ENCODE peak calls at places on chromosomes 13 and 19, in eight cellular contexts. M is transverse colon, C is GM12878, H is upper lobe of left lung, S is GM23338, X is HCT116, V is H1, J is esophagus muscularis mucosa. U is an unnamed sample.
A peak's percentile ranks its signal among the peaks of the same experiment; 100 is the strongest.

GRCh38 chr13:110306340-110306959 is 507 bp downstream of the COL4A1 start:
- DNase-seq in C (no peak), J (no peak), S (peak; percentile 64), M (no peak), H (peak; percentile 84), X (no peak), V (peak; percentile 86), U (no peak)

GRCh38 chr19:55451522-55452380 is 8.7 kb upstream of the SHISA7 start:
- DNase-seq in C (no peak), X (no peak), S (no peak), V (peak; percentile 73), M (no peak), J (no peak), H (peak; percentile 85), U (no peak)

GRCh38 chr13:52156724-52157251 is 2.6 kb downstream of the NEK3 start:
- DNase-seq in V (no peak), C (no peak), M (no peak), J (no peak), S (peak; percentile 3), H (no peak), X (no peak), U (no peak)

GRCh38 chr19:5083547-5083965 is 114.6 kb downstream of the KDM4B start:
- DNase-seq in V (no peak), S (no peak), H (peak; percentile 82), X (no peak), C (no peak), M (no peak), J (no peak), U (no peak)

GRCh38 chr13:72458701-72459100 is 268.7 kb downstream of the MZT1 start:
- DNase-seq in X (no peak), V (no peak), S (peak; percentile 25), H (no peak), J (no peak), M (no peak), C (no peak), U (no peak)

GRCh38 chr19:17847538-17848366 is at the start of gene JAK3:
- DNase-seq in J (no peak), V (peak; percentile 90), M (peak; percentile 78), S (peak; percentile 94), H (peak; percentile 87), X (no peak), C (peak; percentile 77), U (peak; percentile 94)

GRCh38 chr19:2333807-2334211 is 5.3 kb downstream of the SPPL2B start:
- DNase-seq in C (no peak), S (no peak), J (no peak), V (peak; percentile 51), H (no peak), M (no peak), X (no peak), U (no peak)

GRCh38 chr19:55069137-55069858 is 6.3 kb upstream of the RDH13 start:
- DNase-seq in X (no peak), V (peak; percentile 68), M (peak; percentile 84), S (peak; percentile 81), H (no peak), C (no peak), J (no peak), U (no peak)

GRCh38 chr19:4970558-4971423 is 1.9 kb downstream of the KDM4B start:
- DNase-seq in X (no peak), M (peak; percentile 46), C (no peak), V (no peak), J (no peak), H (peak; percentile 70), S (peak; percentile 40), U (peak; percentile 84)

GRCh38 chr19:1453525-1454371 is 3.8 kb downstream of the APC2 start:
- DNase-seq in M (no peak), J (no peak), H (peak; percentile 78), C (no peak), V (no peak), S (peak; percentile 56), X (no peak), U (no peak)

GRCh38 chr19:53961523-53962345 is 1.0 kb upstream of the CACNG8 start:
- DNase-seq in C (no peak), H (peak; percentile 70), S (peak; percentile 76), V (no peak), M (no peak), X (no peak), J (no peak), U (no peak)

GRCh38 chr19:54152878-54153524 is 6.5 kb downstream of the LENG1 start:
- DNase-seq in J (no peak), M (no peak), V (no peak), S (no peak), C (no peak), X (no peak), H (peak; percentile 82), U (no peak)

GRCh38 chr19:7211191-7211988 is 82.8 kb downstream of the INSR start:
- DNase-seq in M (no peak), J (no peak), V (no peak), C (no peak), H (peak; percentile 45), S (no peak), X (no peak), U (peak; percentile 79)

GRCh38 chr13:40109324-40109958 is 454.0 kb downstream of the COG6 start:
- DNase-seq in V (no peak), C (no peak), M (no peak), J (no peak), X (no peak), S (no peak), H (no peak), U (no peak)

GRCh38 chr13:111880185-111880584 is 186.8 kb upstream of the SOX1 start:
- DNase-seq in S (no peak), X (no peak), C (no peak), H (no peak), V (peak; percentile 45), J (peak; percentile 88), M (no peak), U (no peak)

GRCh38 chr19:8324186-8325050 is 3.1 kb downstream of the RPS28 start:
- DNase-seq in S (peak; percentile 45), V (peak; percentile 67), J (no peak), M (no peak), H (no peak), X (no peak), C (no peak), U (no peak)

GRCh38 chr13:34884366-34884765 is 57.7 kb upstream of the NBEA start:
- DNase-seq in J (no peak), S (no peak), C (no peak), H (no peak), V (no peak), X (no peak), M (no peak), U (no peak)

GRCh38 chr19:43552616-43553015 is 19.6 kb downstream of the ZNF575 start:
- DNase-seq in C (no peak), S (no peak), V (no peak), J (no peak), X (no peak), H (no peak), M (no peak), U (peak; percentile 20)

GRCh38 chr19:5968431-5969373 is 9.2 kb downstream of the RANBP3 start:
- DNase-seq in C (no peak), S (peak; percentile 72), J (no peak), X (no peak), H (no peak), V (no peak), M (no peak), U (peak; percentile 67)

GRCh38 chr19:10899171-10899653 is 27.9 kb downstream of the CARM1 start:
- DNase-seq in H (peak; percentile 75), M (peak; percentile 92), V (no peak), J (no peak), S (no peak), X (no peak), C (no peak), U (no peak)

GRCh38 chr19:38970664-38971532 is 4.6 kb downstream of the FBXO17 start:
- DNase-seq in S (no peak), X (no peak), C (no peak), M (no peak), H (no peak), J (no peak), V (no peak), U (no peak)

GRCh38 chr19:7742991-7743390 is 4.3 kb downstream of the CD209 start:
- DNase-seq in J (no peak), V (no peak), C (no peak), M (no peak), S (no peak), X (no peak), H (no peak), U (peak; percentile 13)

GRCh38 chr19:41174297-41174928 is 18.6 kb upstream of the CYP2S1 start:
- DNase-seq in H (no peak), V (no peak), M (peak; percentile 75), X (no peak), J (no peak), S (no peak), C (no peak), U (no peak)

GRCh38 chr19:29887498-29887897 is 54.5 kb upstream of the URI1 start:
- DNase-seq in V (no peak), M (no peak), C (no peak), X (no peak), H (no peak), S (no peak), J (no peak), U (peak; percentile 81)
- TF ChIP-seq CTCF in V (no peak), M (no peak), C (no peak), X (no peak), H (no peak), S (peak; percentile 9), J (no peak), U (no peak)

GRCh38 chr13:98141938-98142426 is 912 bp upstream of the FARP1 start:
- DNase-seq in S (peak; percentile 66), H (no peak), C (no peak), J (no peak), V (peak; percentile 55), M (peak; percentile 38), X (no peak), U (peak; percentile 76)

GRCh38 chr13:98143601-98144500 is 957 bp downstream of the FARP1 start:
- DNase-seq in X (no peak), M (peak; percentile 23), S (peak; percentile 53), J (no peak), H (peak; percentile 88), V (no peak), C (no peak), U (peak; percentile 73)

GRCh38 chr13:98142427-98143156 is at the start of gene FARP1:
- DNase-seq in V (peak; percentile 87), M (peak; percentile 84), X (peak; percentile 27), S (peak; percentile 89), H (peak; percentile 96), J (no peak), C (no peak), U (peak; percentile 86)

GRCh38 chr13:98144501-98145350 is 1.8 kb downstream of the FARP1 start:
- DNase-seq in X (peak; percentile 8), H (no peak), V (no peak), J (no peak), M (no peak), S (peak; percentile 78), C (no peak), U (no peak)

GRCh38 chr13:98143157-98143553 is 261 bp downstream of the FARP1 start:
- DNase-seq in V (no peak), H (peak; percentile 92), J (no peak), C (no peak), M (no peak), X (no peak), S (no peak), U (peak; percentile 79)
- H3K4me3 ChIP-seq in V (peak overlapping the region; percentile 58), H (peak overlapping the region; percentile 75), J (peak overlapping the region; percentile 87), C (peak overlapping the region; percentile 32), M (peak overlapping the region; percentile 94), X (peak overlapping the region; percentile 72), S (peak overlapping the region; percentile 92), U (peak overlapping the region; percentile 64)

GRCh38 chr13:78603240-78603947 is at the start of gene POU4F1:
- DNase-seq in M (peak; percentile 69), X (no peak), S (peak; percentile 94), H (peak; percentile 89), C (peak; percentile 19), V (peak; percentile 90), J (no peak), U (peak; percentile 85)
- TF ChIP-seq POLR2AphosphoS5 in M (no peak), X (no peak), S (no peak), H (no peak), C (no peak), V (no peak), J (no peak), U (peak; percentile 26)

GRCh38 chr19:49445997-49446396 is 4.7 kb upstream of the SLC17A7 start:
- DNase-seq in X (no peak), V (no peak), C (no peak), S (peak; percentile 31), M (no peak), J (no peak), H (no peak), U (no peak)
- TF ChIP-seq CTCF in X (no peak), V (peak; percentile 28), C (no peak), S (peak; percentile 21), M (no peak), J (no peak), H (no peak), U (no peak)